ENCODE peak calls at places on chromosomes 2 and 18, in six cellular contexts. One of them, this sample, is unnamed.
A peak's percentile ranks its signal among the peaks of the same experiment; 100 is the strongest.

GRCh38 chr2:68031546-68032160 is 31.2 kb downstream of the C1D start:
- DNase-seq in esophagus squamous epithelium: no peak
- DNase-seq in mesendoderm: peak; percentile 46
- DNase-seq in brain microvascular endothelial cell: peak; percentile 51
- DNase-seq in heart left ventricle: no peak
- DNase-seq in upper lobe of left lung: no peak
- DNase-seq in this sample: no peak

GRCh38 chr2:216188956-216189355 is 79.8 kb downstream of the XRCC5 start:
- DNase-seq in esophagus squamous epithelium: no peak
- DNase-seq in mesendoderm: no peak
- DNase-seq in brain microvascular endothelial cell: no peak
- DNase-seq in heart left ventricle: no peak
- DNase-seq in upper lobe of left lung: no peak
- DNase-seq in this sample: peak; percentile 39

GRCh38 chr18:74197705-74198341 is 49.5 kb downstream of the TIMM21 start:
- DNase-seq in esophagus squamous epithelium: no peak
- DNase-seq in mesendoderm: no peak
- DNase-seq in brain microvascular endothelial cell: no peak
- DNase-seq in heart left ventricle: no peak
- DNase-seq in upper lobe of left lung: peak; percentile 84
- DNase-seq in this sample: no peak

GRCh38 chr18:11089931-11090715 is 59.2 kb downstream of the PIEZO2 start:
- DNase-seq in esophagus squamous epithelium: no peak
- DNase-seq in mesendoderm: no peak
- DNase-seq in brain microvascular endothelial cell: no peak
- DNase-seq in heart left ventricle: no peak
- DNase-seq in upper lobe of left lung: no peak
- DNase-seq in this sample: no peak

GRCh38 chr2:186927867-186928191 is 78.9 kb upstream of the ZSWIM2 start:
- DNase-seq in esophagus squamous epithelium: no peak
- DNase-seq in mesendoderm: no peak
- DNase-seq in brain microvascular endothelial cell: no peak
- DNase-seq in heart left ventricle: no peak
- DNase-seq in upper lobe of left lung: no peak
- DNase-seq in this sample: no peak

GRCh38 chr2:63926800-63927199 is 85.1 kb downstream of the UGP2 start:
- DNase-seq in esophagus squamous epithelium: no peak
- DNase-seq in mesendoderm: peak; percentile 25
- DNase-seq in brain microvascular endothelial cell: no peak
- DNase-seq in heart left ventricle: no peak
- DNase-seq in upper lobe of left lung: no peak
- DNase-seq in this sample: no peak

GRCh38 chr18:63303562-63303961 is 16.0 kb downstream of the BCL2 start:
- DNase-seq in esophagus squamous epithelium: no peak
- DNase-seq in mesendoderm: no peak
- DNase-seq in brain microvascular endothelial cell: no peak
- DNase-seq in heart left ventricle: no peak
- DNase-seq in upper lobe of left lung: no peak
- DNase-seq in this sample: no peak

GRCh38 chr2:238948765-238949641 is 101.1 kb downstream of the TWIST2 start:
- DNase-seq in esophagus squamous epithelium: no peak
- DNase-seq in mesendoderm: no peak
- DNase-seq in brain microvascular endothelial cell: peak; percentile 47
- DNase-seq in heart left ventricle: peak; percentile 20
- DNase-seq in upper lobe of left lung: peak; percentile 12
- DNase-seq in this sample: no peak

GRCh38 chr2:230908094-230908594 is 16.9 kb downstream of the GPR55 start:
- DNase-seq in esophagus squamous epithelium: no peak
- DNase-seq in mesendoderm: no peak
- DNase-seq in brain microvascular endothelial cell: no peak
- DNase-seq in heart left ventricle: no peak
- DNase-seq in upper lobe of left lung: peak; percentile 16
- DNase-seq in this sample: no peak

GRCh38 chr2:176575237-176575744 is 306.0 kb downstream of the MTX2 start:
- DNase-seq in esophagus squamous epithelium: no peak
- DNase-seq in mesendoderm: no peak
- DNase-seq in brain microvascular endothelial cell: no peak
- DNase-seq in heart left ventricle: no peak
- DNase-seq in upper lobe of left lung: no peak
- DNase-seq in this sample: no peak

GRCh38 chr2:159996792-159997546 is 65.4 kb downstream of the PLA2R1 start:
- DNase-seq in esophagus squamous epithelium: no peak
- DNase-seq in mesendoderm: no peak
- DNase-seq in brain microvascular endothelial cell: peak; percentile 28
- DNase-seq in heart left ventricle: no peak
- DNase-seq in upper lobe of left lung: no peak
- DNase-seq in this sample: no peak

GRCh38 chr18:4060427-4061281 is 394.5 kb downstream of the DLGAP1 start:
- DNase-seq in esophagus squamous epithelium: no peak
- DNase-seq in mesendoderm: peak; percentile 45
- DNase-seq in brain microvascular endothelial cell: no peak
- DNase-seq in heart left ventricle: no peak
- DNase-seq in upper lobe of left lung: no peak
- DNase-seq in this sample: no peak

GRCh38 chr2:72971036-72971435 is 53.7 kb downstream of the EMX1 start:
- DNase-seq in esophagus squamous epithelium: no peak
- DNase-seq in mesendoderm: peak; percentile 77
- DNase-seq in brain microvascular endothelial cell: no peak
- DNase-seq in heart left ventricle: no peak
- DNase-seq in upper lobe of left lung: no peak
- DNase-seq in this sample: no peak

GRCh38 chr2:88690591-88691338 is 708 bp upstream of the RPIA start:
- DNase-seq in esophagus squamous epithelium: no peak
- DNase-seq in mesendoderm: no peak
- DNase-seq in brain microvascular endothelial cell: no peak
- DNase-seq in heart left ventricle: peak; percentile 36
- DNase-seq in upper lobe of left lung: peak; percentile 62
- DNase-seq in this sample: peak; percentile 46

GRCh38 chr2:66084948-66085590 is 349.9 kb upstream of the MEIS1 start:
- DNase-seq in esophagus squamous epithelium: no peak
- DNase-seq in mesendoderm: peak; percentile 28
- DNase-seq in brain microvascular endothelial cell: no peak
- DNase-seq in heart left ventricle: no peak
- DNase-seq in upper lobe of left lung: no peak
- DNase-seq in this sample: no peak

GRCh38 chr2:165371356-165371755 is 98.1 kb upstream of the CSRNP3 start:
- DNase-seq in esophagus squamous epithelium: no peak
- DNase-seq in mesendoderm: peak; percentile 79
- DNase-seq in brain microvascular endothelial cell: no peak
- DNase-seq in heart left ventricle: no peak
- DNase-seq in upper lobe of left lung: peak; percentile 43
- DNase-seq in this sample: no peak

GRCh38 chr2:64327129-64327509 is 126.8 kb upstream of the LGALSL start:
- DNase-seq in esophagus squamous epithelium: no peak
- DNase-seq in mesendoderm: no peak
- DNase-seq in brain microvascular endothelial cell: no peak
- DNase-seq in heart left ventricle: no peak
- DNase-seq in upper lobe of left lung: no peak
- DNase-seq in this sample: no peak

GRCh38 chr2:118130385-118130784 is 42.1 kb downstream of the INSIG2 start:
- DNase-seq in esophagus squamous epithelium: no peak
- DNase-seq in mesendoderm: peak; percentile 19
- DNase-seq in brain microvascular endothelial cell: no peak
- DNase-seq in heart left ventricle: no peak
- DNase-seq in upper lobe of left lung: no peak
- DNase-seq in this sample: no peak

DNA sequence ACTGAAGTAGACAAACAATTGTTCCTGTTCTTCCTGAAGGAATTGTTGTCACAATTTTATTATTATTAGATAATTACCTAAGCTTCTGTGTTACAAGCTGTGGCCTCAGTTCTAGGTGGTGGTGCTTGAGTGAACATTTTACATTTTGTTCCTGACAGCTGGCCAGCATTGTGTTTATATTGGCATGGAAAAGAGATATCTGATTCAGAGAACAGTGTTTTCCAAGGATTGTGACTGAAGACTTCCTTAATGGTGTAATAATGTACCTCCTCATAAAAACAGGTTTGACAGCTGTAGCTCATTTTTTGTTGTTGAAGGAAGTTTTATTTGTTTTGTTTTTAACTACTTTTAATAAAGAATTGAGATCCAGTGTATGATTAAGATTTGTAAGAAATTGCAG is 95.2 kb downstream of the EPB41L5 start:
- DNase-seq in esophagus squamous epithelium: no peak
- DNase-seq in mesendoderm: no peak
- DNase-seq in brain microvascular endothelial cell: peak; percentile 78
- DNase-seq in heart left ventricle: no peak
- DNase-seq in upper lobe of left lung: peak; percentile 56
- DNase-seq in this sample: peak; percentile 56
- H3K27ac ChIP-seq in esophagus squamous epithelium: no peak overlapping the region
- H3K27ac ChIP-seq in mesendoderm: no peak overlapping the region
- H3K27ac ChIP-seq in brain microvascular endothelial cell: peak overlapping the region; percentile 17
- H3K27ac ChIP-seq in heart left ventricle: peak overlapping the region; percentile 50
- H3K27ac ChIP-seq in upper lobe of left lung: peak overlapping the region; percentile 27
- H3K27ac ChIP-seq in this sample: peak overlapping the region; percentile 68

DNA sequence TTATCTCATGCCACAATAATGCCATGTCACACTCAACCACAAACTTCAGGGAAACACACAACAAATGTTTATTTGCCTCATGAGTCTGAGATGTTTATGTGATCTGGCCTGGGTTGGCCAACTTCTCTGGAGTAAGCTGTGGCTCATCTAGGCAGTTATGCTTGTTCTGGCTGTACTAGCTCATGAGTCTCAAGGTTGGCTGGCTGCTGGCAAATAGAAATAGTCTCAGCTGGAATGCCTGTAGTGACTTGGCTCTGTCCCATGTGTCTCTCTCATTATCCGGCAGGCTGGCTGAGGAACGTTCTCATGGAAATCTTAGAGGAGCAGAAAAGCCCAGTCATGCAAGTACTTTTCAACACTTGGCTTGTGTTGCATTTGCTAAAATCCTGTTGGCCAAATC is 234.9 kb upstream of the CDH2 start:
- DNase-seq in esophagus squamous epithelium: no peak
- DNase-seq in mesendoderm: no peak
- DNase-seq in brain microvascular endothelial cell: no peak
- DNase-seq in heart left ventricle: peak; percentile 67
- DNase-seq in upper lobe of left lung: no peak
- DNase-seq in this sample: no peak
- H3K27ac ChIP-seq in esophagus squamous epithelium: no peak overlapping the region
- H3K27ac ChIP-seq in mesendoderm: no peak overlapping the region
- H3K27ac ChIP-seq in brain microvascular endothelial cell: no peak overlapping the region
- H3K27ac ChIP-seq in heart left ventricle: no peak overlapping the region
- H3K27ac ChIP-seq in upper lobe of left lung: no peak overlapping the region
- H3K27ac ChIP-seq in this sample: no peak overlapping the region

GRCh38 chr2:2646312-2647051 is 315.4 kb upstream of the MYT1L start:
- DNase-seq in esophagus squamous epithelium: no peak
- DNase-seq in mesendoderm: peak; percentile 30
- DNase-seq in brain microvascular endothelial cell: no peak
- DNase-seq in heart left ventricle: no peak
- DNase-seq in upper lobe of left lung: no peak
- DNase-seq in this sample: peak; percentile 34

GRCh38 chr2:2648094-2648493 is 317.0 kb upstream of the MYT1L start:
- DNase-seq in esophagus squamous epithelium: no peak
- DNase-seq in mesendoderm: no peak
- DNase-seq in brain microvascular endothelial cell: no peak
- DNase-seq in heart left ventricle: no peak
- DNase-seq in upper lobe of left lung: no peak
- DNase-seq in this sample: no peak

GRCh38 chr2:2645162-2645855 is 314.2 kb upstream of the MYT1L start:
- DNase-seq in esophagus squamous epithelium: no peak
- DNase-seq in mesendoderm: no peak
- DNase-seq in brain microvascular endothelial cell: no peak
- DNase-seq in heart left ventricle: no peak
- DNase-seq in upper lobe of left lung: no peak
- DNase-seq in this sample: no peak

GRCh38 chr2:2649109-2650072 is 318.3 kb upstream of the MYT1L start:
- DNase-seq in esophagus squamous epithelium: no peak
- DNase-seq in mesendoderm: no peak
- DNase-seq in brain microvascular endothelial cell: no peak
- DNase-seq in heart left ventricle: no peak
- DNase-seq in upper lobe of left lung: no peak
- DNase-seq in this sample: no peak

DNA sequence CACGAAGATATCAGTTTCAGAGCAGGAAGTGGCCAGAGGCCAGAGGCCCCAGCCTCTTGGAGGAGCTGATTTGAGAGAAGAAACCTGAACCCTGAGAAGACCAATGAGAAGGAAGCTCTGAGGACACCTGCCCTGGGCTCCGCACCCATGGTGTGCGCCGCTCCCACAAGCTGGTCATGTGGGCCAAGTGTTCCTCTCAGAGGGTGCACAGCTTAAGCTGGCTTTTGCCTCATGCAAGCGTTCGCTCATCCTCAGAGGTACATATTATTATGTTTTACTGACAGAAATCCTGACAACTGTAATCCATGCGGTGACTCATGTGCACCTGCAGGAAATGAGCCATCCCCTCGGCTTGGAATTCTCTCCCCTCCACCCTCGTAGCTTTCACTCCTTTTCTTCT is 316.1 kb upstream of the MYT1L start:
- DNase-seq in esophagus squamous epithelium: no peak
- DNase-seq in mesendoderm: no peak
- DNase-seq in brain microvascular endothelial cell: no peak
- DNase-seq in heart left ventricle: no peak
- DNase-seq in upper lobe of left lung: no peak
- DNase-seq in this sample: peak; percentile 64
- H3K27ac ChIP-seq in esophagus squamous epithelium: no peak overlapping the region
- H3K27ac ChIP-seq in mesendoderm: no peak overlapping the region
- H3K27ac ChIP-seq in brain microvascular endothelial cell: no peak overlapping the region
- H3K27ac ChIP-seq in heart left ventricle: no peak overlapping the region
- H3K27ac ChIP-seq in upper lobe of left lung: no peak overlapping the region
- H3K27ac ChIP-seq in this sample: peak overlapping the region; percentile 81

GRCh38 chr18:8958660-8959059 is 143.8 kb upstream of the NDUFV2 start:
- DNase-seq in esophagus squamous epithelium: no peak
- DNase-seq in mesendoderm: no peak
- DNase-seq in brain microvascular endothelial cell: no peak
- DNase-seq in heart left ventricle: no peak
- DNase-seq in upper lobe of left lung: no peak
- DNase-seq in this sample: no peak
- H3K27ac ChIP-seq in esophagus squamous epithelium: no peak overlapping the region
- H3K27ac ChIP-seq in mesendoderm: no peak overlapping the region
- H3K27ac ChIP-seq in brain microvascular endothelial cell: no peak overlapping the region
- H3K27ac ChIP-seq in heart left ventricle: no peak overlapping the region
- H3K27ac ChIP-seq in upper lobe of left lung: no peak overlapping the region
- H3K27ac ChIP-seq in this sample: no peak overlapping the region